ENCODE peak calls at places on chromosomes 6 and 20, in five cellular contexts. D is Ammon's horn, M is heart left ventricle, H is body of pancreas, P is SW480. G is an unnamed sample.

GRCh38 chr6:47934023-47934422 is 152.2 kb downstream of the OPN5 start:
- DNase-seq in M (peak), P (no peak), H (no peak), D (no peak), G (no peak)

GRCh38 chr20:43961541-43962471 is 47.2 kb downstream of the TOX2 start:
- DNase-seq in M (no peak), D (no peak), P (no peak), H (no peak), G (no peak)

GRCh38 chr6:14321992-14322772 is 204.6 kb downstream of the CD83 start:
- DNase-seq in D (no peak), P (peak), M (no peak), H (no peak), G (peak)

GRCh38 chr6:135047324-135047723 is 7.3 kb downstream of the HBS1L start:
- DNase-seq in D (no peak), M (no peak), P (no peak), H (no peak), G (no peak)

GRCh38 chr6:48979806-48980205 is 483.2 kb downstream of the MMUT start:
- DNase-seq in M (no peak), P (no peak), D (no peak), H (no peak), G (no peak)

GRCh38 chr6:167532410-167533294 is 207.8 kb downstream of the TTLL2 start:
- DNase-seq in H (no peak), D (no peak), P (no peak), M (no peak), G (no peak)

GRCh38 chr6:34045698-34046097 is 100.2 kb downstream of the GRM4 start:
- DNase-seq in P (no peak), H (no peak), M (no peak), D (no peak), G (no peak)

GRCh38 chr6:166351715-166352285 is 9.5 kb upstream of the SFT2D1 start:
- DNase-seq in D (peak), P (peak), M (no peak), H (peak), G (peak)

GRCh38 chr6:115643762-115644161 is 416.9 kb downstream of the FRK start:
- DNase-seq in D (no peak), H (no peak), P (no peak), M (no peak), G (peak)

GRCh38 chr6:37514840-37515239 is 15.1 kb upstream of the CCDC167 start:
- DNase-seq in M (no peak), P (no peak), H (peak), D (peak), G (no peak)

GRCh38 chr20:35929301-35929700 is 25.0 kb downstream of the SCAND1 start:
- DNase-seq in H (no peak), D (no peak), P (no peak), M (no peak), G (no peak)